ENCODE peak calls at places on chromosomes 5 and 9, in four cellular contexts. S, P, R and K are unnamed samples.

GRCh38 chr9:79473704-79474103 is 98.1 kb upstream of the TLE4 start:
- DNase-seq in S (no peak), P (no peak), R (no peak), K (no peak)

GRCh38 chr9:123434619-123435240 is 78.7 kb downstream of the CRB2 start:
- DNase-seq in S (no peak), P (no peak), R (no peak), K (no peak)

GRCh38 chr5:111655169-111655924 is 101.6 kb downstream of the NREP start:
- DNase-seq in S (no peak), P (no peak), R (no peak), K (no peak)

GRCh38 chr5:149073217-149073616 is 10.4 kb upstream of the SH3TC2 start:
- DNase-seq in S (peak; percentile 52), P (no peak), R (no peak), K (no peak)

GRCh38 chr5:59887274-59887673 is 6.3 kb downstream of the PDE4D start:
- DNase-seq in S (no peak), P (no peak), R (no peak), K (no peak)

GRCh38 chr9:106644661-106645060 is 218.3 kb upstream of the ZNF462 start:
- DNase-seq in S (no peak), P (no peak), R (no peak), K (no peak)

GRCh38 chr9:81530846-81531245 is 158.5 kb downstream of the TLE1 start:
- DNase-seq in S (no peak), P (no peak), R (no peak), K (no peak)

GRCh38 chr5:38800044-38800443 is 45.8 kb upstream of the OSMR start:
- DNase-seq in S (no peak), P (no peak), R (no peak), K (no peak)

GRCh38 chr9:111916234-111916645 is 19.6 kb downstream of the UGCG start:
- DNase-seq in S (no peak), P (no peak), R (no peak), K (no peak)

GRCh38 chr5:137566780-137567179 is 67.7 kb upstream of the SPOCK1 start:
- DNase-seq in S (no peak), P (no peak), R (no peak), K (no peak)

GRCh38 chr5:171419663-171420428 is 399 bp downstream of the FGF18 start:
- DNase-seq in S (peak; percentile 65), P (peak; percentile 33), R (peak; percentile 51), K (no peak)

GRCh38 chr9:14992516-14992915 is 82.3 kb upstream of the FREM1 start:
- DNase-seq in S (peak; percentile 0), P (no peak), R (no peak), K (no peak)

GRCh38 chr5:168254013-168254693 is 37.3 kb upstream of the WWC1 start:
- DNase-seq in S (no peak), P (no peak), R (no peak), K (no peak)

GRCh38 chr9:84711398-84711777 is 41.9 kb downstream of the NTRK2 start:
- DNase-seq in S (no peak), P (no peak), R (no peak), K (no peak)

GRCh38 chr9:34451545-34451944 is 6.8 kb downstream of the FAM219A start:
- DNase-seq in S (peak; percentile 37), P (no peak), R (peak; percentile 50), K (no peak)

GRCh38 chr9:93949694-93950449 is 5.3 kb downstream of the BARX1 start:
- DNase-seq in S (no peak), P (no peak), R (no peak), K (no peak)

GRCh38 chr5:107331882-107332281 is 338.9 kb downstream of the EFNA5 start:
- DNase-seq in S (no peak), P (no peak), R (no peak), K (no peak)

GRCh38 chr5:66850354-66851075 is 254.3 kb downstream of the MAST4 start:
- DNase-seq in S (no peak), P (no peak), R (no peak), K (no peak)

GRCh38 chr5:149177911-149178565 is 36.7 kb downstream of the ABLIM3 start:
- DNase-seq in S (no peak), P (no peak), R (no peak), K (no peak)

GRCh38 chr9:123251741-123252140 is 16.6 kb downstream of the STRBP start:
- DNase-seq in S (no peak), P (no peak), R (no peak), K (no peak)

GRCh38 chr5:112475747-112476435 is 56.8 kb upstream of the EPB41L4A start:
- DNase-seq in S (no peak), P (no peak), R (no peak), K (no peak)

GRCh38 chr5:3011764-3012017 is 260.2 kb upstream of the IRX2 start:
- DNase-seq in S (no peak), P (no peak), R (no peak), K (no peak)

GRCh38 chr5:175124251-175124813 is 319.6 kb downstream of the DRD1 start:
- DNase-seq in S (no peak), P (no peak), R (no peak), K (no peak)

GRCh38 chr9:13952906-13953305 is 361.0 kb downstream of the NFIB start:
- DNase-seq in S (no peak), P (no peak), R (no peak), K (no peak)

GRCh38 chr5:148443998-148444397 is 60.2 kb downstream of the FBXO38 start:
- DNase-seq in S (peak; percentile 39), P (no peak), R (peak; percentile 76), K (no peak)

GRCh38 chr5:170426149-170426767 is 37.1 kb upstream of the KCNMB1 start:
- DNase-seq in S (no peak), P (no peak), R (no peak), K (no peak)

GRCh38 chr9:131473198-131473885 is 29.4 kb upstream of the POMT1 start:
- DNase-seq in S (no peak), P (no peak), R (no peak), K (no peak)

GRCh38 chr9:133741716-133742115 is 3.6 kb upstream of the SARDH start:
- DNase-seq in S (no peak), P (no peak), R (peak; percentile 43), K (no peak)

GRCh38 chr9:82938426-82938825 is 124.5 kb downstream of the RASEF start:
- DNase-seq in S (no peak), P (no peak), R (no peak), K (no peak)

GRCh38 chr9:128685636-128686489 is 3.2 kb upstream of the SET start:
- DNase-seq in S (no peak), P (no peak), R (no peak), K (peak; percentile 51)

GRCh38 chr5:34838785-34839714 is at the start of gene TTC23L:
- DNase-seq in S (peak; percentile 98), P (peak; percentile 86), R (peak; percentile 98), K (peak; percentile 89)

GRCh38 chr5:105968961-105969360 is 1701.8 kb downstream of the EFNA5 start:
- DNase-seq in S (no peak), P (no peak), R (no peak), K (no peak)

GRCh38 chr9:135908334-135909204 is 1.2 kb upstream of the CAMSAP1 start:
- DNase-seq in S (no peak), P (no peak), R (no peak), K (no peak)

GRCh38 chr9:121508415-121508814 is 8.8 kb upstream of the GGTA1 start:
- DNase-seq in S (peak; percentile 40), P (no peak), R (no peak), K (no peak)
- TF ChIP-seq CTCF in S (no peak), P (no peak), R (no peak), K (no peak)

DNA sequence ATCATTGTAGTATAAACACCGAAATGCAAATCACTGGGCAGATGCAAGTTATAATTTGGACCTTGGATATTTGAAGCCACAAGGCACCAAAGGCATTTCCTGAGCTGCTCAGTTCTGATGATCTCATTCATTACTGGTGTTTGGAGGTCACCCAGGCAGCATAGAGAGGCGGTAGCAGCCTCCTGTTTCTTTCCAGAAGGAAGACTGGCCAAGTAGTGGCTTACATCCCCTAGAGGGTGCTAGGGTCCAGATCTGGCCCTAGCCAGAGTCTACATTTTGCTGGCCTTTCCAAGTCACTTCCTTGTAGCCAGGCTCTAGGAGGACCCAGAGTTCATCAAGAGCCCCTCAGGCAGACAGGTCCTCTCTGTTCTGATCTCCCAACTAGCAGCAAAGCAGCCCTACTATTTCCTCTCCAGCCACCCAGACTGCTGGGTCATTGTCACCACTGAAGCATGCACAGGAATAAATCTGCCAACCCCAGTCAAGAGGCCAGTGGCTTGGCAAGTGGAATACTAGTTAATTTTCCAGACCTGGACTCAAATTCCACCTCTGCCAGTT is 33.4 kb upstream of the TTC1 start:
- DNase-seq in S (peak; percentile 37), P (no peak), R (peak; percentile 59), K (no peak)
- TF ChIP-seq CTCF in S (no peak), P (peak; percentile 21), R (no peak), K (no peak)

GRCh38 chr5:143733635-143734341 is 78.2 kb upstream of the HMHB1 start:
- DNase-seq in S (no peak), P (no peak), R (no peak), K (no peak)
- TF ChIP-seq CTCF in S (no peak), P (no peak), R (no peak), K (no peak)

GRCh38 chr9:1709347-1709746 is 305.8 kb upstream of the SMARCA2 start:
- DNase-seq in S (no peak), P (no peak), R (no peak), K (no peak)
- TF ChIP-seq CTCF in S (peak; percentile 34), P (peak; percentile 32), R (no peak), K (no peak)